ENCODE peak calls at places on chromosome 5, in four cellular contexts. K, P, A and S are unnamed samples.

GRCh38 chr5:102678267-102679058 is 76.6 kb upstream of the PAM start:
- DNase-seq in P (no peak), A (no peak), K (no peak), S (no peak)

GRCh38 chr5:143717400-143717799 is 94.6 kb upstream of the HMHB1 start:
- DNase-seq in K (no peak), A (no peak), P (no peak), S (no peak)

GRCh38 chr5:27315541-27316282 is 277.3 kb upstream of the CDH9 start:
- DNase-seq in P (no peak), A (no peak), K (no peak), S (no peak)

GRCh38 chr5:54040773-54041172 is 269.6 kb downstream of the ARL15 start:
- DNase-seq in A (no peak), P (no peak), K (no peak), S (no peak)

GRCh38 chr5:181052928-181053759 is 13.1 kb downstream of the BTNL9 start:
- DNase-seq in P (no peak), A (no peak), K (peak), S (peak)

GRCh38 chr5:148425808-148426207 is 42.0 kb downstream of the FBXO38 start:
- DNase-seq in P (no peak), K (peak), A (no peak), S (no peak)

GRCh38 chr5:77841616-77842015 is 65.5 kb upstream of the TBCA start:
- DNase-seq in P (no peak), A (no peak), K (no peak), S (no peak)

GRCh38 chr5:32814620-32815019 is 103.5 kb downstream of the NPR3 start:
- DNase-seq in A (no peak), P (no peak), K (no peak), S (no peak)

GRCh38 chr5:135060021-135060420 is 26.0 kb upstream of the PITX1 start:
- DNase-seq in A (no peak), K (no peak), P (no peak), S (no peak)

GRCh38 chr5:32307769-32308194 is 5.0 kb downstream of the MTMR12 start:
- DNase-seq in P (no peak), K (no peak), A (no peak), S (no peak)

GRCh38 chr5:119694284-119694683 is 64.9 kb downstream of the FAM170A start:
- DNase-seq in P (no peak), K (no peak), A (no peak), S (no peak)

GRCh38 chr5:1376921-1377320 is 32.0 kb upstream of the CLPTM1L start:
- DNase-seq in K (no peak), P (no peak), A (no peak), S (no peak)

GRCh38 chr5:115050860-115051259 is 118.8 kb downstream of the TRIM36 start:
- DNase-seq in P (no peak), K (no peak), A (no peak), S (no peak)

GRCh38 chr5:42377496-42377895 is 45.7 kb upstream of the GHR start:
- DNase-seq in P (no peak), A (no peak), K (no peak), S (no peak)

GRCh38 chr5:87732875-87733768 is 320.4 kb upstream of the CCNH start:
- DNase-seq in A (no peak), K (no peak), P (no peak), S (no peak)

GRCh38 chr5:175902013-175902412 is 30.6 kb downstream of the CPLX2 start:
- DNase-seq in K (no peak), A (no peak), P (no peak), S (no peak)

GRCh38 chr5:135207866-135208265 is 173.8 kb upstream of the PITX1 start:
- DNase-seq in P (no peak), A (no peak), K (no peak), S (no peak)

DNA sequence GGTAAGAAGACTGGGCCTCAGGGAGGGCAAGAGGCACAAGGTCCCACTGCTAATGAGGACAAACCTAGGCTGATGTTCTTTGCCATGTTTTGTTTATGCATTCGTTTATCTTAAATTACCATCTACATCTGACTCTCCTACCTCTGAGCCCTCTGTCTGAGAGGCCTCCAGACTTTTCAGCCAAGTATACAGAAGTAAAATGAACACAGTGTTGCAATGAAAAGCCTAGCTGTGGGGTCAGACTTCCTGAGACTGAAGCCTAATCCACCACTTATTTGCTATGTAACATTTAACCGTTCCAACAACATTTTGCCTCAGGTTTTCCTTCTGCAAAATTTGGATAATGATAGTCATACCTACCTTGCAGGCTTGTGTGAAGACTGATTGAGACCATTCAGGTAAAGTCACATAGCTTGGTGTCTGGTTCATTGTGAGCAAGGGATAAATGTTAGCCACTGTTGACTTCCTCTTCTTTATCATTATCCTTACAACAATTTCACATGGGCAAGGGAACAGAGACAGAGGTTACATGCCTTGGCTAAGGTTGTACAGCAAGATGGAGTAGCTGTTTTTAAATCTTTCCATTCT is 374.9 kb upstream of the CLINT1 start:
- DNase-seq in K (no peak), A (no peak), P (no peak), S (no peak)
- TF ChIP-seq SP1 in K (no peak), A (no peak), P (no peak), S (no peak)

GRCh38 chr5:160382361-160382760 is 11.9 kb upstream of the C1QTNF2 start:
- DNase-seq in K (no peak), P (no peak), A (no peak), S (no peak)
- TF ChIP-seq FOXK2 in K (no peak), P (no peak), A (no peak), S (no peak)

GRCh38 chr5:61918606-61919005 is 387.4 kb upstream of the KIF2A start:
- DNase-seq in P (no peak), A (no peak), K (no peak), S (no peak)
- TF ChIP-seq SP1 in P (no peak), A (no peak), K (no peak), S (no peak)

GRCh38 chr5:14793851-14794250 is 77.7 kb downstream of the ANKH start:
- DNase-seq in P (no peak), A (no peak), K (no peak), S (no peak)

GRCh38 chr5:14794600-14795230 is 76.9 kb downstream of the ANKH start:
- DNase-seq in P (no peak), K (no peak), A (no peak), S (no peak)

GRCh38 chr5:14790931-14791330 is 80.6 kb downstream of the ANKH start:
- DNase-seq in K (no peak), P (no peak), A (no peak), S (no peak)

GRCh38 chr5:14787801-14788579 is 83.6 kb downstream of the ANKH start:
- DNase-seq in P (no peak), K (no peak), A (no peak), S (no peak)

GRCh38 chr5:14790220-14790619 is 81.4 kb downstream of the ANKH start:
- DNase-seq in K (no peak), A (no peak), P (no peak), S (no peak)
- TF ChIP-seq FOXK2 in K (no peak), A (no peak), P (no peak), S (no peak)